ENCODE peak calls at places on chromosome 18, in four cellular contexts. B is IMR-90, D is H9, C is H1. W is an unnamed sample.

GRCh38 chr18:42931501-42931900 is 184.0 kb downstream of the RIT2 start:
- DNase-seq in B (peak), C (no peak), D (no peak), W (peak)

GRCh38 chr18:54924948-54925347 is 34.3 kb downstream of the CCDC68 start:
- DNase-seq in B (peak), D (no peak), C (no peak), W (no peak)

GRCh38 chr18:56598422-56598821 is 40.0 kb downstream of the TXNL1 start:
- DNase-seq in B (no peak), C (no peak), D (no peak), W (no peak)

GRCh38 chr18:27921392-27921791 is 255.5 kb downstream of the CDH2 start:
- DNase-seq in B (no peak), C (no peak), D (peak), W (peak)

GRCh38 chr18:50465211-50466153 is 90.6 kb downstream of the SKA1 start:
- DNase-seq in C (no peak), D (no peak), B (no peak), W (no peak)

GRCh38 chr18:54787098-54787497 is 41.2 kb upstream of the RAB27B start:
- DNase-seq in D (no peak), B (no peak), C (no peak), W (no peak)

GRCh38 chr18:59909289-59910036 is 9.7 kb downstream of the PMAIP1 start:
- DNase-seq in D (no peak), C (no peak), B (peak), W (no peak)

GRCh38 chr18:58787750-58788149 is 76.9 kb upstream of the ZNF532 start:
- DNase-seq in D (no peak), B (no peak), C (no peak), W (peak)

GRCh38 chr18:63783394-63783793 is 8.2 kb downstream of the SERPINB7 start:
- DNase-seq in C (no peak), D (peak), B (no peak), W (peak)

GRCh38 chr18:42473611-42474010 is 518.6 kb downstream of the PIK3C3 start:
- DNase-seq in B (no peak), C (no peak), D (no peak), W (no peak)

GRCh38 chr18:3875376-3875775 is 425.4 kb downstream of the TGIF1 start:
- DNase-seq in C (no peak), D (no peak), B (no peak), W (no peak)

DNA sequence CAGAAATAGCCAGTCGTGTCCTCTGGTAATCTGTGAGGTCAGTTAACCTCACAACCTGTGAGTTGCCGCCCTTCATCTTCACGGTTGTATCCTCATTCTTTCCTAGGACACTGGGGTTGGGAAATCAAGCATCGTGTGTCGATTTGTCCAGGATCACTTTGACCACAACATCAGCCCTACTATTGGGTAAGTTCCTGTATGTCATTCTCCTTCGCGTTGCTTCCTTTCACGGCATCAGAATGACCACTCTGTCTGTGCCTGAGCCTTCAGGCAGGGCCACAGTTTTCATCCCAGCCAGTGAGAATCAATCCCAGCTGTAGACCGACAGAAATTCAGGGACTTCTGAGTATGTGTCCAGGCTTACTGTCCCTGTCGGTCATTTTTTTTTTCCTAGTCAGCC is 67.1 kb downstream of the RAB31 start:
- DNase-seq in B (no peak), C (peak), D (no peak), W (no peak)
- H2BK15ac ChIP-seq in B (no peak), C (no peak), D (no peak), W (no peak)

DNA sequence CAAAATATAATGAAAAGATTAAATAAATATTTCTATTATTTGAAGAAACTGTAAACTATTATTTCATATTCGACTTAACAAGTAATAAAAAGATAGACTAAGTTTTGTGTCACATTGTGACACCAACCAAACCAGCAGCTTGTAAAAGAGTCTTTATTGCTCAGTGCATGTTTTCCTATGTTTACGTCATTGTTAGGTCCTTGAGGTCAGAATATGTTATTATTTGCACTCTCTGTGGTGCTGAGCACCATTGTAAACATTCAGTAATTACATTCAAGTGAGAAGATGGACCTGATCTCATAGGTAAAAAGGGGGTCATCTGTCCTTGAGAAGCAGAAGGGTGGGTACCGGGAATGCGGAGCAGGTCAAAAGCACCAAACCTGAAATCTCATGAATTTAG is 1999.1 kb upstream of the CELF4 start:
- DNase-seq in C (no peak), B (no peak), D (no peak), W (no peak)
- H4K5ac ChIP-seq in C (no peak), B (no peak), D (no peak), W (no peak)

GRCh38 chr18:25229080-25229479 is 122.9 kb downstream of the ZNF521 start:
- DNase-seq in B (peak), C (no peak), D (no peak), W (peak)

GRCh38 chr18:25233582-25234362 is 118.2 kb downstream of the ZNF521 start:
- DNase-seq in D (no peak), B (peak), C (no peak), W (peak)

GRCh38 chr18:25229858-25230257 is 122.1 kb downstream of the ZNF521 start:
- DNase-seq in D (no peak), B (no peak), C (no peak), W (no peak)

GRCh38 chr18:25230658-25231326 is 121.2 kb downstream of the ZNF521 start:
- DNase-seq in D (no peak), B (peak), C (no peak), W (no peak)

GRCh38 chr18:25231327-25231691 is 120.7 kb downstream of the ZNF521 start:
- DNase-seq in C (no peak), D (no peak), B (no peak), W (no peak)
- H2BK15ac ChIP-seq in C (no peak), D (no peak), B (peak), W (no peak)

GRCh38 chr18:24818451-24818850 is 358.0 kb downstream of the HRH4 start:
- DNase-seq in D (no peak), C (no peak), B (no peak), W (no peak)
- H4K5ac ChIP-seq in D (no peak), C (no peak), B (peak), W (no peak)

DNA sequence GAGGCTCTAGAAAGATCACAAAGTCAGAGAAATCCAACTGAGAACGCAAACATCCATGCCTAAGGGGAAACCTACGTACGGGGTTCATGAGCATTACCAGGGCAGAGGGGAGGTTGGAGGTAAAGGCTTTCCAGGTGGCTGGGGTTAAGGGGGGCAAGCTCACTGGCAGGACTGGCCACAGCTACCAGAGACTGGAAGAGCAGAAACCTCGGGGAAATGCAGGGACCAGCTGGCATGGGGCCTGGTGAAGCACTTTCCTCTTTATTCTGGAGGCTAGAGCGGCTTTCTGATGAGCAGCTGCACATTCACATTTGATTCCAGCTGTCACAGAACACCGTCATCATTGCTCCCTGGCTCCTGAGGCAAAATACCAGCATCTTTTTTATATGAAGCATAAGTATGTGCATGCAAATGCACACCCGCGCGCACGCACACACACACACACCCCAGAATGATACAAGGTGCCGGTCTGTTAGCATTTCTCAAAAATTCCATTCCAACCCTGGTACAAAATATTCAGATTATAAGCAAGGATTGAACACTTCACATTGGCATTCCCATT is 28.7 kb upstream of the LRRC30 start:
- DNase-seq in C (no peak), B (no peak), D (no peak), W (no peak)
- H2BK15ac ChIP-seq in C (no peak), B (no peak), D (no peak), W (no peak)

GRCh38 chr18:610214-610928 is 13.6 kb downstream of the CLUL1 start:
- DNase-seq in C (no peak), D (no peak), B (no peak), W (no peak)

GRCh38 chr18:604771-605170 is 8.0 kb downstream of the CLUL1 start:
- DNase-seq in C (no peak), B (no peak), D (no peak), W (no peak)

DNA sequence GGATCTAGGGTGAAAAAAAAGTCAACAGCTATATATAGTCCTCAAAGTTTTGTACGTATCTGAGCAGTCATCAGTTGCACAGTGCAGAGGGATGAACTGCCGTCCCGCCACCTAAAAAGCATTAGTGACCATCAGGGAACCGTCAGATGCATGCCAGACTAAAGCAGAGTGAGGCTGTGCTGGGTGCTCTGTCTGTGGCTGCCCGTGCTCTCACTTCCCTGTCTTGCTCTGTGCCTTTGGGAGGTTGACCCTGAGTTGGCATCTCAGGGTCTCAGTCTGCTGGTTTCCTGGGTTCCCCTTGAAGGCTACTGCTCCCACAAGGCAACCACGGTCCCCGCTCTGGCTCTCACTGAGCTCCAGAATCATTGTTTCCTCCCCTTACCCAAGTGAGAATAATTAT is 11.1 kb downstream of the CLUL1 start:
- DNase-seq in D (no peak), B (no peak), C (no peak), W (no peak)
- H4K5ac ChIP-seq in D (no peak), B (no peak), C (no peak), W (no peak)

DNA sequence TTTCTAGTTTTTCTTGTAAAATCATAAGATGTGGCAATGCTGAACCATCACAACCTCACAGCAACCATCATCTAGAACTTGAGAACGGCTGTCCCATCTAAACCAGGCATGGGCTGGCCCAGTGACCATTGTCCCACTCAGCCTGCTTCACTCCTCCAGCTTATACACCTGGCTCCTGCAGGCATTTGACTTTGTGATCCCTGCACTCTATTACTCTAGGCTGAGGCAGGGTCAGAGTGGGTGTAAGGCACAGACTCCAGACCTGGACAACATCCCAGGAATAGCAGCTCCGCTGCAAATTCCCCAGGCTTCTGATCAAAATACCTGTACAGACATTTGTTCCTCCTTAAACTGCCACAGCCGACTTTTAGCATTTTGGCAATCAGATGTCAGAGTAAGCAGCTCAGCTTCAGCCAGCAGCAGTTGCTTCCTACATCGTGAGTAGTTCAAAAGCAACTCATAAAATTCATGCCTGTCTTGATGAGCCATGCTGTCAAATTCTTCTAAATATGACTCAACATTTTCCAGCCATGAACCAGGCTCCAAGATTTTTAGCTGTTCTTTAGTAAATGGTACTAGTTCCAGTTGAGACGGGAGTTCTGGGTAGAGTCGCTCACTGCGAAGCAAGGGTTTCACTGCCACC is 12.9 kb downstream of the EPG5 start:
- DNase-seq in B (peak), D (no peak), C (no peak), W (no peak)
- H2BK15ac ChIP-seq in B (peak), D (no peak), C (no peak), W (no peak)

DNA sequence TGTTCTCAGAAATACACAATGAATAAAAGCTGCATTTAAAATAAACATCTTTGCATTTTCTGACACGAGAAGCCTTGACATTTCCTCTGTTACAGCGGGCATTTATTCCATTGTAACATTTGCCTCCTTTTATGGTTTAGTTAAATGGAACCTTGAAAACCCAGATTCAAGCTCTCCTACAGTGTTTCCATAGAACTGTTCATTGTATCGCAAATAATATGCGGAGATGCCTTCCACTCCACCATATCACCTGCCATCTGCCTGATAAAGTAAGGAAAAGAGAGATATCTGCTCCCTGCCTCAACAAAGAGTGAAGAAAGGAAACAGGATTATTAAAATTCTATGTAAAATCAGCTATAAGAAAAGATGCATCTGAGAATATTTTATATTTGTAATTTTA is 69.8 kb downstream of the CDH19 start:
- DNase-seq in C (no peak), B (no peak), D (no peak), W (no peak)
- H4K5ac ChIP-seq in C (no peak), B (no peak), D (no peak), W (no peak)

DNA sequence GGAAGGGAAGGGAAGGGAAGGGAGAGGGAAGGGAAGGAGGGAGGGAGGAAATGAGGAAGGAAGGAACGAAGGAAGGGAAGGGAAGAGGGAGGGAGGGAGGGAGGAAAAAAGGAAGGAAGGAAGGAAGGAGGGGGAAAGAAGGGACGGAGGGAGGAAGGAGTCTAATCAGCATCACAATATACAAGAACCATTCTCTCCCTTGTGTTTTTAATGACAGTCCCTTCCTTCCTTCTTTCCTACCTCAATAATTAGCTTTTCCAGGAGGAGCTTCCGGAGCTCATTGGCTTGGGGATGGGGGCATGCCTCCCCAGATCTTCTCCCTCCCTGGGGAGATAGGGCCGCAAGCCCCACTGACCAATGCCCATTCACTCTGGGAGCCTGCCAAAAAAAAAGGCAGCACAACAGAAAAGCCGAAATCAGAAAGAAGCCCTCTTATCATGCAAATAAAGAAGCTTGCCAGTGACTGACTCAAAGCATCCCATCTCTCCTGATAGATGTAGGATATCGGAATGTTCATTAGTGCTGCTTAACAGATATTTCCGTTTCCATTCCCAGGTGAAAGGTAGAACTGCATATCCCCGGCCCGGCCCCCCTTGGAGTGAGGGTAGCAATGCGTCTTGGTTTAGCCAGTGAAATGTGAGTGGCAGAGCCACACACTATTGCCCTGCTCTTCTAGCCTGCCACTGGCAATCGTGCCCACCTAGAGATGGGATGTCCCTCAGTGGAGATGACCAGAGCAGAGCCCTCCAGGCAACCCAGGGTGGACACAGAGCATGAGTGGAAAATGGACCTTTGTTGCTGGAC is 17.8 kb upstream of the SMAD7 start:
- DNase-seq in C (no peak), D (peak), B (no peak), W (no peak)
- H2BK15ac ChIP-seq in C (peak), D (no peak), B (no peak), W (no peak)

GRCh38 chr18:74665346-74665745 is 67.7 kb downstream of the ZNF407 start:
- DNase-seq in D (no peak), B (no peak), C (no peak), W (no peak)

GRCh38 chr18:74662622-74663021 is 65.0 kb downstream of the ZNF407 start:
- DNase-seq in C (no peak), B (no peak), D (no peak), W (no peak)

GRCh38 chr18:74661008-74661407 is 63.3 kb downstream of the ZNF407 start:
- DNase-seq in C (no peak), D (no peak), B (no peak), W (no peak)

GRCh38 chr18:74665905-74666304 is 68.2 kb downstream of the ZNF407 start:
- DNase-seq in C (no peak), D (no peak), B (no peak), W (no peak)

DNA sequence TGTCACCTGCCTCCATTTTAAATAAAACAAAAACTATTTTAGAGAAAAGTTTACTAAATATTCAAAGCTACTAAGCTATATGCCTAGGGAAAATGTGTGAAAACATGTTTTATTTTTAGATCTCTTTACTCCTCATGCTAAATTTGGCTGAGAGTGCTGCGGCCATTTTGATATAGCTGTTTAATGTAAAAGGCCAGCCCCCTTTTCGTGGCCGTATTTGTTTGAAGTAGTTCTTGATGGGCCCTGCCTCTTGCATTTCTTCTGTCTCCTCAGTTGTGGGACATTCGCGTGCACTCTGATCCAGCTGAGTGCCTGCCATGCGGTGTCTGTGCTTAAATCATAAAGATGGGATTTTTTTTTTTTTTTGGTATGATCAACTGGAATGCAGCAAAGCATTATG is 64.0 kb downstream of the ZNF407 start:
- DNase-seq in C (no peak), B (peak), D (no peak), W (no peak)
- H4K5ac ChIP-seq in C (no peak), B (no peak), D (no peak), W (no peak)